ENCODE peak calls at places on chromosome 4, in ten cellular contexts. One of them, this sample, is unnamed.

GRCh38 chr4:57943672-57944071 is 833.5 kb upstream of the IGFBP7 start:
- DNase-seq in transverse colon: no peak
- DNase-seq in gastrocnemius medialis: no peak
- DNase-seq in IMR-90: no peak
- DNase-seq in GM12878: no peak
- DNase-seq in heart right ventricle: no peak
- DNase-seq in epithelial cell of esophagus: peak; percentile 1
- DNase-seq in H1: no peak
- DNase-seq in HCT116: no peak
- DNase-seq in upper lobe of left lung: peak; percentile 49
- DNase-seq in this sample: no peak

GRCh38 chr4:12211636-12212035 is 782.9 kb upstream of the HS3ST1 start:
- DNase-seq in transverse colon: no peak
- DNase-seq in gastrocnemius medialis: no peak
- DNase-seq in IMR-90: no peak
- DNase-seq in GM12878: no peak
- DNase-seq in heart right ventricle: no peak
- DNase-seq in epithelial cell of esophagus: no peak
- DNase-seq in H1: no peak
- DNase-seq in HCT116: no peak
- DNase-seq in upper lobe of left lung: no peak
- DNase-seq in this sample: no peak

GRCh38 chr4:103091601-103092223 is 7.9 kb downstream of the BDH2 start:
- DNase-seq in transverse colon: peak; percentile 15
- DNase-seq in gastrocnemius medialis: no peak
- DNase-seq in IMR-90: peak; percentile 79
- DNase-seq in GM12878: peak; percentile 59
- DNase-seq in heart right ventricle: no peak
- DNase-seq in epithelial cell of esophagus: peak; percentile 75
- DNase-seq in H1: no peak
- DNase-seq in HCT116: peak; percentile 63
- DNase-seq in upper lobe of left lung: no peak
- DNase-seq in this sample: peak; percentile 32

GRCh38 chr4:153152453-153153338 is 51.5 kb upstream of the TRIM2 start:
- DNase-seq in transverse colon: peak; percentile 70
- DNase-seq in gastrocnemius medialis: no peak
- DNase-seq in IMR-90: peak; percentile 23
- DNase-seq in GM12878: no peak
- DNase-seq in heart right ventricle: peak; percentile 30
- DNase-seq in epithelial cell of esophagus: peak; percentile 14
- DNase-seq in H1: no peak
- DNase-seq in HCT116: no peak
- DNase-seq in upper lobe of left lung: peak; percentile 82
- DNase-seq in this sample: no peak

GRCh38 chr4:110484767-110485166 is 8.8 kb downstream of the ENPEP start:
- DNase-seq in transverse colon: no peak
- DNase-seq in gastrocnemius medialis: peak; percentile 73
- DNase-seq in IMR-90: peak; percentile 90
- DNase-seq in GM12878: no peak
- DNase-seq in heart right ventricle: no peak
- DNase-seq in epithelial cell of esophagus: peak; percentile 74
- DNase-seq in H1: no peak
- DNase-seq in HCT116: no peak
- DNase-seq in upper lobe of left lung: peak; percentile 13
- DNase-seq in this sample: peak; percentile 50

GRCh38 chr4:82230310-82230709 is 143.5 kb downstream of the HNRNPD start:
- DNase-seq in transverse colon: no peak
- DNase-seq in gastrocnemius medialis: no peak
- DNase-seq in IMR-90: no peak
- DNase-seq in GM12878: no peak
- DNase-seq in heart right ventricle: no peak
- DNase-seq in epithelial cell of esophagus: peak; percentile 91
- DNase-seq in H1: no peak
- DNase-seq in HCT116: no peak
- DNase-seq in upper lobe of left lung: no peak
- DNase-seq in this sample: no peak

GRCh38 chr4:73922766-73923630 is 53.8 kb downstream of the CXCL1 start:
- DNase-seq in transverse colon: no peak
- DNase-seq in gastrocnemius medialis: no peak
- DNase-seq in IMR-90: peak; percentile 59
- DNase-seq in GM12878: no peak
- DNase-seq in heart right ventricle: no peak
- DNase-seq in epithelial cell of esophagus: peak; percentile 48
- DNase-seq in H1: no peak
- DNase-seq in HCT116: peak; percentile 15
- DNase-seq in upper lobe of left lung: no peak
- DNase-seq in this sample: no peak

GRCh38 chr4:81919238-81919637 is 447.5 kb upstream of the RASGEF1B start:
- DNase-seq in transverse colon: no peak
- DNase-seq in gastrocnemius medialis: no peak
- DNase-seq in IMR-90: peak; percentile 1
- DNase-seq in GM12878: no peak
- DNase-seq in heart right ventricle: no peak
- DNase-seq in epithelial cell of esophagus: peak; percentile 16
- DNase-seq in H1: no peak
- DNase-seq in HCT116: peak; percentile 12
- DNase-seq in upper lobe of left lung: no peak
- DNase-seq in this sample: no peak

GRCh38 chr4:56129431-56129861 is 180.7 kb downstream of the CEP135 start:
- DNase-seq in transverse colon: peak; percentile 77
- DNase-seq in gastrocnemius medialis: no peak
- DNase-seq in IMR-90: no peak
- DNase-seq in GM12878: no peak
- DNase-seq in heart right ventricle: no peak
- DNase-seq in epithelial cell of esophagus: peak; percentile 30
- DNase-seq in H1: no peak
- DNase-seq in HCT116: peak; percentile 79
- DNase-seq in upper lobe of left lung: peak; percentile 6
- DNase-seq in this sample: no peak

GRCh38 chr4:135050086-135050717 is 848.6 kb upstream of the PABPC4L start:
- DNase-seq in transverse colon: no peak
- DNase-seq in gastrocnemius medialis: no peak
- DNase-seq in IMR-90: no peak
- DNase-seq in GM12878: no peak
- DNase-seq in heart right ventricle: no peak
- DNase-seq in epithelial cell of esophagus: no peak
- DNase-seq in H1: no peak
- DNase-seq in HCT116: no peak
- DNase-seq in upper lobe of left lung: no peak
- DNase-seq in this sample: no peak

GRCh38 chr4:17138847-17139246 is 240.4 kb upstream of the LDB2 start:
- DNase-seq in transverse colon: no peak
- DNase-seq in gastrocnemius medialis: no peak
- DNase-seq in IMR-90: peak; percentile 58
- DNase-seq in GM12878: no peak
- DNase-seq in heart right ventricle: no peak
- DNase-seq in epithelial cell of esophagus: no peak
- DNase-seq in H1: no peak
- DNase-seq in HCT116: no peak
- DNase-seq in upper lobe of left lung: no peak
- DNase-seq in this sample: no peak
- TF ChIP-seq CTCF in transverse colon: no peak
- TF ChIP-seq CTCF in gastrocnemius medialis: no peak
- TF ChIP-seq CTCF in IMR-90: no peak
- TF ChIP-seq CTCF in GM12878: no peak
- TF ChIP-seq CTCF in heart right ventricle: no peak
- TF ChIP-seq CTCF in epithelial cell of esophagus: no peak
- TF ChIP-seq CTCF in H1: no peak
- TF ChIP-seq CTCF in HCT116: no peak
- TF ChIP-seq CTCF in upper lobe of left lung: no peak
- TF ChIP-seq CTCF in this sample: no peak

GRCh38 chr4:123676550-123677229 is 280.1 kb downstream of the SPRY1 start:
- DNase-seq in transverse colon: no peak
- DNase-seq in gastrocnemius medialis: peak; percentile 70
- DNase-seq in IMR-90: no peak
- DNase-seq in GM12878: no peak
- DNase-seq in heart right ventricle: no peak
- DNase-seq in epithelial cell of esophagus: peak; percentile 8
- DNase-seq in H1: no peak
- DNase-seq in HCT116: no peak
- DNase-seq in upper lobe of left lung: no peak
- DNase-seq in this sample: no peak
- H3K4me3 ChIP-seq in transverse colon: no peak overlapping the region
- H3K4me3 ChIP-seq in gastrocnemius medialis: no peak overlapping the region
- H3K4me3 ChIP-seq in IMR-90: no peak overlapping the region
- H3K4me3 ChIP-seq in GM12878: no peak overlapping the region
- H3K4me3 ChIP-seq in heart right ventricle: no peak overlapping the region
- H3K4me3 ChIP-seq in epithelial cell of esophagus: no peak overlapping the region
- H3K4me3 ChIP-seq in H1: no peak overlapping the region
- H3K4me3 ChIP-seq in HCT116: no peak overlapping the region
- H3K4me3 ChIP-seq in upper lobe of left lung: no peak overlapping the region
- H3K4me3 ChIP-seq in this sample: no peak overlapping the region

GRCh38 chr4:106384878-106385277 is 16.3 kb upstream of the GIMD1 start:
- DNase-seq in transverse colon: no peak
- DNase-seq in gastrocnemius medialis: no peak
- DNase-seq in IMR-90: no peak
- DNase-seq in GM12878: no peak
- DNase-seq in heart right ventricle: peak; percentile 2
- DNase-seq in epithelial cell of esophagus: no peak
- DNase-seq in H1: no peak
- DNase-seq in HCT116: no peak
- DNase-seq in upper lobe of left lung: peak; percentile 28
- DNase-seq in this sample: no peak

GRCh38 chr4:106380179-106380578 is 11.6 kb upstream of the GIMD1 start:
- DNase-seq in transverse colon: no peak
- DNase-seq in gastrocnemius medialis: no peak
- DNase-seq in IMR-90: no peak
- DNase-seq in GM12878: no peak
- DNase-seq in heart right ventricle: no peak
- DNase-seq in epithelial cell of esophagus: no peak
- DNase-seq in H1: no peak
- DNase-seq in HCT116: no peak
- DNase-seq in upper lobe of left lung: no peak
- DNase-seq in this sample: no peak

GRCh38 chr4:106385853-106386393 is 17.3 kb upstream of the GIMD1 start:
- DNase-seq in transverse colon: no peak
- DNase-seq in gastrocnemius medialis: no peak
- DNase-seq in IMR-90: no peak
- DNase-seq in GM12878: no peak
- DNase-seq in heart right ventricle: no peak
- DNase-seq in epithelial cell of esophagus: no peak
- DNase-seq in H1: no peak
- DNase-seq in HCT116: no peak
- DNase-seq in upper lobe of left lung: peak; percentile 34
- DNase-seq in this sample: no peak
- TF ChIP-seq CTCF in transverse colon: no peak
- TF ChIP-seq CTCF in gastrocnemius medialis: no peak
- TF ChIP-seq CTCF in IMR-90: no peak
- TF ChIP-seq CTCF in GM12878: no peak
- TF ChIP-seq CTCF in heart right ventricle: no peak
- TF ChIP-seq CTCF in epithelial cell of esophagus: no peak
- TF ChIP-seq CTCF in H1: no peak
- TF ChIP-seq CTCF in HCT116: no peak
- TF ChIP-seq CTCF in upper lobe of left lung: no peak
- TF ChIP-seq CTCF in this sample: no peak

DNA sequence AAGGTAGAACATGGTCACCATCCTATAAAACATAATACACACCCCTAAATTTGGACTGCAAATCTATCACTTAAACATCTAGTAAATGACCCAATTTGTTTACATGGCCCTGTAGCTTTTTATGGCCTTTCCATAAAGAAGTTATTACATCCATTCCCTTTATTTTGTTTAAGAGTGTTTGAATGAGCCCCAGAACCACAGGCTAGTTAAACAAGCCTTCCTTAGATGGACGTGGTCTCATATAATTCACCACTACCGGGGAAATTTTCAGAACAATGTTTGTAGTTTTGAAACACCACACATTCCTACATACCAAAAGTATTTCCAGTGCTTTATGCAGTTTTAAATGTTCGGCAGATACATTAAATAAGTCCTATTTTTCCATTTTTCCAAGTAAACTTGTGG is 12.3 kb downstream of the PDGFC start:
- DNase-seq in transverse colon: no peak
- DNase-seq in gastrocnemius medialis: no peak
- DNase-seq in IMR-90: peak; percentile 87
- DNase-seq in GM12878: no peak
- DNase-seq in heart right ventricle: no peak
- DNase-seq in epithelial cell of esophagus: no peak
- DNase-seq in H1: no peak
- DNase-seq in HCT116: no peak
- DNase-seq in upper lobe of left lung: no peak
- DNase-seq in this sample: no peak
- H3K4me3 ChIP-seq in transverse colon: no peak overlapping the region
- H3K4me3 ChIP-seq in gastrocnemius medialis: no peak overlapping the region
- H3K4me3 ChIP-seq in IMR-90: no peak overlapping the region
- H3K4me3 ChIP-seq in GM12878: no peak overlapping the region
- H3K4me3 ChIP-seq in heart right ventricle: no peak overlapping the region
- H3K4me3 ChIP-seq in epithelial cell of esophagus: no peak overlapping the region
- H3K4me3 ChIP-seq in H1: no peak overlapping the region
- H3K4me3 ChIP-seq in HCT116: no peak overlapping the region
- H3K4me3 ChIP-seq in upper lobe of left lung: no peak overlapping the region
- H3K4me3 ChIP-seq in this sample: peak overlapping the region; percentile 27

This sample was measured in AG04450.